ENCODE peak calls at places on chromosomes 13 and 19, in four cellular contexts. B is activated CD4-positive, alpha-beta T cell treated with anti-CD3 and anti-CD28 coated beads, Interleukin-2, amount 50 U/mL, for 24 hours; M is left colon; H is neuronal stem cell. L is an unnamed sample.

GRCh38 chr13:97537110-97537509 is 103.1 kb downstream of the RAP2A start:
- DNase-seq in B (no peak), M (no peak), H (no peak), L (no peak)

GRCh38 chr19:947707-948533 is 22.1 kb downstream of the ARID3A start:
- DNase-seq in B (no peak), M (peak), H (no peak), L (no peak)

GRCh38 chr19:51294211-51294976 is 17.1 kb upstream of the IGLON5 start:
- DNase-seq in B (no peak), M (no peak), H (no peak), L (no peak)

GRCh38 chr13:102017248-102017647 is 384.6 kb downstream of the FGF14 start:
- DNase-seq in B (no peak), M (no peak), H (no peak), L (no peak)

GRCh38 chr19:40613669-40614594 is 12.8 kb downstream of the LTBP4 start:
- DNase-seq in B (peak), M (peak), H (no peak), L (peak)

GRCh38 chr19:57830071-57830602 is at the start of gene ZNF587B:
- DNase-seq in B (no peak), M (no peak), H (peak), L (no peak)

GRCh38 chr13:36131931-36132297 is 732 bp upstream of the DCLK1 start:
- DNase-seq in B (no peak), M (peak), H (no peak), L (no peak)

GRCh38 chr19:57103573-57104277 is 16.1 kb upstream of the USP29 start:
- DNase-seq in B (peak), M (peak), H (peak), L (no peak)

GRCh38 chr19:8221161-8221560 is 12.0 kb downstream of the CERS4 start:
- DNase-seq in B (no peak), M (no peak), H (no peak), L (no peak)

GRCh38 chr13:31322025-31322424 is 122.2 kb downstream of the B3GLCT start:
- DNase-seq in B (no peak), M (no peak), H (no peak), L (no peak)

GRCh38 chr13:20882206-20882605 is 20.3 kb downstream of the XPO4 start:
- DNase-seq in B (no peak), M (no peak), H (no peak), L (no peak)

GRCh38 chr19:3119782-3120380 is 16.0 kb upstream of the GNA15 start:
- DNase-seq in B (no peak), M (no peak), H (no peak), L (no peak)

GRCh38 chr19:40831502-40832430 is 18.5 kb downstream of the CYP2A6 start:
- DNase-seq in B (no peak), M (peak), H (no peak), L (no peak)

GRCh38 chr19:1324792-1325567 is 39.3 kb downstream of the EFNA2 start:
- DNase-seq in B (peak), M (peak), H (no peak), L (no peak)

GRCh38 chr19:16885166-16885565 is 3.6 kb upstream of the F2RL3 start:
- DNase-seq in B (no peak), M (no peak), H (no peak), L (no peak)

GRCh38 chr19:7257148-7258041 is 36.8 kb downstream of the INSR start:
- DNase-seq in B (no peak), M (no peak), H (no peak), L (no peak)

GRCh38 chr13:45781553-45782326 is 69.8 kb downstream of the SIAH3 start:
- DNase-seq in B (no peak), M (peak), H (no peak), L (no peak)

GRCh38 chr19:18848860-18849661 is 17.3 kb downstream of the UPF1 start:
- DNase-seq in B (no peak), M (peak), H (no peak), L (no peak)

GRCh38 chr13:52925775-52926285 is 77.4 kb upstream of the PCDH8 start:
- DNase-seq in B (no peak), M (no peak), H (no peak), L (no peak)

GRCh38 chr13:53694814-53695533 is 666.4 kb downstream of the OLFM4 start:
- DNase-seq in B (no peak), M (no peak), H (no peak), L (no peak)

GRCh38 chr19:52904052-52904451 is 6.6 kb upstream of the ZNF320 start:
- DNase-seq in B (no peak), M (no peak), H (no peak), L (no peak)

GRCh38 chr19:46392252-46392801 is 21.0 kb downstream of the CCDC8 start:
- DNase-seq in B (no peak), M (no peak), H (no peak), L (no peak)

GRCh38 chr19:38047641-38048040 is 140.6 kb downstream of the SIPA1L3 start:
- DNase-seq in B (no peak), M (no peak), H (no peak), L (no peak)

GRCh38 chr13:97228850-97229521 is 6.9 kb downstream of the MBNL2 start:
- DNase-seq in B (no peak), M (no peak), H (no peak), L (no peak)

GRCh38 chr13:24254151-24254810 is 55.1 kb upstream of the C1QTNF9 start:
- DNase-seq in B (no peak), M (no peak), H (no peak), L (no peak)

GRCh38 chr13:30869491-30869890 is 36.6 kb upstream of the MEDAG start:
- DNase-seq in B (no peak), M (no peak), H (no peak), L (no peak)

GRCh38 chr19:2625434-2625833 is 77.1 kb downstream of the GNG7 start:
- DNase-seq in B (no peak), M (peak), H (no peak), L (no peak)

GRCh38 chr19:29714371-29714952 is 599 bp downstream of the C19orf12 start:
- DNase-seq in B (no peak), M (peak), H (no peak), L (no peak)

GRCh38 chr13:27792393-27793218 is at the start of gene GSX1:
- DNase-seq in B (peak), M (peak), H (peak), L (peak)

L was measured in mesothelial cell of epicardium.